ENCODE peak calls at places on chromosome 21, in seven cellular contexts. T is CD8-positive, alpha-beta memory T cell; G is mammary epithelial cell; Q is AG04450; P is GM10248; I is AG08396; H is HFF-Myc. E is an unnamed sample.

GRCh38 chr21:45475004-45475685 is 67.1 kb downstream of the SLC19A1 start:
- DNase-seq in T (no peak), G (no peak), Q (no peak), P (no peak), I (no peak), H (no peak), E (no peak)

GRCh38 chr21:38766987-38767722 is 38.6 kb upstream of the ETS2 start:
- DNase-seq in T (peak; percentile 66), G (peak; percentile 83), Q (no peak), P (peak; percentile 80), I (no peak), H (no peak), E (peak; percentile 5)

GRCh38 chr21:38179504-38179900 is 77.3 kb upstream of the KCNJ15 start:
- DNase-seq in T (no peak), G (peak; percentile 49), Q (no peak), P (no peak), I (no peak), H (no peak), E (no peak)

GRCh38 chr21:45319461-45320211 is 31.9 kb upstream of the POFUT2 start:
- DNase-seq in T (no peak), G (no peak), Q (no peak), P (no peak), I (no peak), H (no peak), E (no peak)

GRCh38 chr21:37658994-37659458 is 257.2 kb downstream of the KCNJ6 start:
- DNase-seq in T (no peak), G (peak; percentile 87), Q (peak; percentile 21), P (no peak), I (peak; percentile 80), H (peak; percentile 16), E (peak; percentile 60)

GRCh38 chr21:41685511-41686149 is 81.2 kb downstream of the RIPK4 start:
- DNase-seq in T (no peak), G (no peak), Q (no peak), P (no peak), I (no peak), H (no peak), E (no peak)

GRCh38 chr21:35254006-35254751 is 205.1 kb upstream of the RUNX1 start:
- DNase-seq in T (no peak), G (peak; percentile 91), Q (peak; percentile 60), P (no peak), I (no peak), H (no peak), E (no peak)

GRCh38 chr21:36385909-36386642 is 884 bp downstream of the CHAF1B start:
- DNase-seq in T (no peak), G (peak; percentile 30), Q (no peak), P (no peak), I (no peak), H (no peak), E (no peak)

GRCh38 chr21:42061866-42062542 is 9.1 kb upstream of the UMODL1 start:
- DNase-seq in T (no peak), G (no peak), Q (no peak), P (peak; percentile 51), I (no peak), H (no peak), E (no peak)

GRCh38 chr21:45138199-45139002 is 64.0 kb downstream of the ADARB1 start:
- DNase-seq in T (peak; percentile 76), G (no peak), Q (no peak), P (peak; percentile 67), I (peak; percentile 63), H (peak; percentile 31), E (peak; percentile 32)

GRCh38 chr21:42308914-42309752 is 6.1 kb downstream of the TFF3 start:
- DNase-seq in T (no peak), G (no peak), Q (no peak), P (no peak), I (no peak), H (no peak), E (no peak)

GRCh38 chr21:37414292-37415253 is 48.0 kb downstream of the DYRK1A start:
- DNase-seq in T (no peak), G (no peak), Q (no peak), P (no peak), I (no peak), H (no peak), E (no peak)

GRCh38 chr21:34934350-34934749 is 114.8 kb downstream of the RUNX1 start:
- DNase-seq in T (no peak), G (no peak), Q (no peak), P (no peak), I (no peak), H (no peak), E (no peak)

GRCh38 chr21:43209575-43210453 is 41.0 kb downstream of the CRYAA start:
- DNase-seq in T (no peak), G (no peak), Q (no peak), P (no peak), I (no peak), H (no peak), E (peak; percentile 32)

GRCh38 chr21:43341349-43342163 is 85.4 kb downstream of the SIK1 start:
- DNase-seq in T (no peak), G (no peak), Q (no peak), P (no peak), I (peak; percentile 46), H (no peak), E (no peak)

GRCh38 chr21:17529648-17530047 is 16.8 kb downstream of the CXADR start:
- DNase-seq in T (no peak), G (no peak), Q (no peak), P (no peak), I (no peak), H (no peak), E (no peak)

GRCh38 chr21:44375281-44375651 is 21.8 kb downstream of the TRPM2 start:
- DNase-seq in T (no peak), G (no peak), Q (no peak), P (no peak), I (no peak), H (no peak), E (no peak)

GRCh38 chr21:42089093-42089631 is 18.0 kb downstream of the UMODL1 start:
- DNase-seq in T (no peak), G (no peak), Q (no peak), P (no peak), I (no peak), H (no peak), E (no peak)

GRCh38 chr21:42360317-42360716 is 6.0 kb downstream of the TFF1 start:
- DNase-seq in T (no peak), G (no peak), Q (no peak), P (no peak), I (no peak), H (no peak), E (no peak)

GRCh38 chr21:36479415-36480402 is at the start of gene CLDN14:
- DNase-seq in T (no peak), G (no peak), Q (no peak), P (no peak), I (peak; percentile 33), H (no peak), E (no peak)

GRCh38 chr21:33124879-33125278 is 54.9 kb downstream of the OLIG1 start:
- DNase-seq in T (no peak), G (no peak), Q (no peak), P (no peak), I (no peak), H (no peak), E (no peak)

GRCh38 chr21:43903451-43904091 is 38.5 kb downstream of the AGPAT3 start:
- DNase-seq in T (no peak), G (no peak), Q (no peak), P (no peak), I (no peak), H (no peak), E (no peak)

GRCh38 chr21:42012763-42013329 is 2.7 kb upstream of the ZBTB21 start:
- DNase-seq in T (no peak), G (no peak), Q (no peak), P (no peak), I (no peak), H (no peak), E (no peak)

GRCh38 chr21:29017639-29018237 is 1.4 kb downstream of the RWDD2B start:
- DNase-seq in T (no peak), G (no peak), Q (no peak), P (peak; percentile 22), I (no peak), H (no peak), E (no peak)

GRCh38 chr21:41750532-41751151 is 16.2 kb downstream of the RIPK4 start:
- DNase-seq in T (no peak), G (no peak), Q (no peak), P (no peak), I (no peak), H (no peak), E (no peak)